ENCODE peak calls at places on chromosome 11, in eight cellular contexts. S is stimulated activated CD8-positive, alpha-beta memory T cell treated with anti-CD3 and anti-CD28 coated beads, Interleukin-15, amount 100 ng/mL, for 4 hours; N is kidney tubule cell; A is fibroblast of gingiva; E is NCI-H748 treated with DMSO at 0.1 percent for 48 hours; H is amniotic stem cell; P is effector memory CD4-positive, alpha-beta T cell; I is activated naive CD8-positive, alpha-beta T cell treated with anti-CD3 and anti-CD28 coated beads, Interleukin-2, amount 50 U/mL, for 24 hours. V is an unnamed sample.

GRCh38 chr11:65043881-65044501 is 3.0 kb downstream of the SAC3D1 start:
- DNase-seq in S (no peak), I (no peak), N (no peak), P (no peak), H (no peak), E (no peak), A (peak), V (no peak)

GRCh38 chr11:110095554-110095953 is 2.4 kb downstream of the ZC3H12C start:
- DNase-seq in P (no peak), N (peak), S (no peak), I (no peak), E (no peak), A (no peak), H (no peak), V (no peak)

GRCh38 chr11:19084661-19085315 is 24.3 kb upstream of the MRGPRX2 start:
- DNase-seq in E (no peak), I (no peak), A (no peak), H (no peak), P (no peak), S (no peak), N (no peak), V (no peak)

GRCh38 chr11:127470485-127470884 is 469.9 kb upstream of the KIRREL3 start:
- DNase-seq in N (peak), E (no peak), I (peak), P (no peak), S (no peak), H (no peak), A (no peak), V (peak)

GRCh38 chr11:78209478-78209877 is 20.8 kb downstream of the USP35 start:
- DNase-seq in P (no peak), N (no peak), E (no peak), H (no peak), S (no peak), A (no peak), I (no peak), V (no peak)

GRCh38 chr11:29019960-29020683 is 911.9 kb downstream of the METTL15 start:
- DNase-seq in S (no peak), H (no peak), N (peak), I (no peak), A (peak), E (peak), P (no peak), V (no peak)

GRCh38 chr11:76149713-76150112 is 56.6 kb downstream of the WNT11 start:
- DNase-seq in A (no peak), N (no peak), I (no peak), S (no peak), P (no peak), E (no peak), H (no peak), V (no peak)

GRCh38 chr11:14584595-14584994 is 59.0 kb upstream of the PDE3B start:
- DNase-seq in P (no peak), E (no peak), H (no peak), A (no peak), S (no peak), I (no peak), N (peak), V (no peak)

GRCh38 chr11:75969626-75970308 is 154.8 kb downstream of the UVRAG start:
- DNase-seq in A (peak), N (no peak), P (no peak), H (no peak), S (no peak), I (no peak), E (no peak), V (no peak)

GRCh38 chr11:8934735-8935478 is 2.2 kb upstream of the C11orf16 start:
- DNase-seq in H (peak), E (no peak), P (no peak), I (no peak), N (no peak), S (no peak), A (no peak), V (no peak)

GRCh38 chr11:119155733-119156492 is 7.1 kb downstream of the ABCG4 start:
- DNase-seq in E (no peak), P (no peak), H (no peak), S (no peak), A (no peak), I (no peak), N (no peak), V (peak)

GRCh38 chr11:363948-364761 is 5.1 kb upstream of the B4GALNT4 start:
- DNase-seq in E (peak), I (peak), N (peak), A (no peak), H (no peak), P (peak), S (peak), V (peak)